ENCODE peak calls at places on chromosomes 13 and 19, in eight cellular contexts. P, V, W, I, F, E, N and X are unnamed samples.

GRCh38 chr19:19627716-19628498 is at the start of gene LPAR2:
- DNase-seq in P (peak), N (no peak), V (no peak), W (peak), I (no peak), F (no peak), E (no peak), X (peak)

GRCh38 chr13:38394777-38395504 is 45.3 kb downstream of the UFM1 start:
- DNase-seq in I (no peak), F (no peak), N (peak), V (no peak), P (peak), E (no peak), W (peak), X (no peak)

GRCh38 chr19:16067205-16067938 is 8.9 kb upstream of the TPM4 start:
- DNase-seq in I (peak), E (peak), V (no peak), W (peak), P (no peak), F (peak), N (no peak), X (no peak)

GRCh38 chr13:111460548-111461444 is 140.4 kb downstream of the TEX29 start:
- DNase-seq in I (no peak), V (peak), N (peak), F (peak), P (peak), E (no peak), W (peak), X (peak)

GRCh38 chr13:20713751-20714150 is 10.3 kb downstream of the IL17D start:
- DNase-seq in N (no peak), P (no peak), W (no peak), F (peak), E (no peak), I (no peak), V (no peak), X (no peak)

GRCh38 chr19:49871349-49871985 is 4.1 kb upstream of the PNKP start:
- DNase-seq in V (no peak), N (no peak), W (no peak), E (no peak), F (peak), I (no peak), P (no peak), X (no peak)

GRCh38 chr19:42351079-42351735 is 25.8 kb downstream of the MEGF8 start:
- DNase-seq in V (no peak), N (no peak), F (no peak), I (no peak), W (no peak), E (no peak), P (no peak), X (no peak)

GRCh38 chr19:48959341-48960239 is 4.9 kb downstream of the BAX start:
- DNase-seq in F (no peak), N (no peak), W (no peak), I (no peak), P (no peak), E (no peak), V (no peak), X (no peak)